ENCODE peak calls at places on chromosomes 13 and 19, in seven cellular contexts. H is cardiac fibroblast, U is A549, G is heart right ventricle, C is AG10803, O is gastrocnemius medialis, X is HAP-1. Y is an unnamed sample.

GRCh38 chr19:28898279-28898678 is 314.7 kb downstream of the UQCRFS1 start:
- DNase-seq in H (no peak), U (no peak), G (no peak), C (peak), O (no peak), X (no peak), Y (no peak)

GRCh38 chr19:29305268-29305667 is 92.3 kb upstream of the UQCRFS1 start:
- DNase-seq in H (no peak), U (no peak), G (no peak), C (no peak), O (no peak), X (no peak), Y (no peak)

GRCh38 chr13:78147905-78148304 is 229.3 kb upstream of the EDNRB start:
- DNase-seq in H (peak), U (no peak), G (no peak), C (peak), O (no peak), X (no peak), Y (peak)

GRCh38 chr19:1728816-1729567 is 24.3 kb upstream of the ONECUT3 start:
- DNase-seq in H (no peak), U (no peak), G (no peak), C (no peak), O (no peak), X (no peak), Y (no peak)

GRCh38 chr13:29925457-29925856 is 75.0 kb upstream of the UBL3 start:
- DNase-seq in H (peak), U (peak), G (peak), C (peak), O (peak), X (no peak), Y (peak)

GRCh38 chr13:54647275-54647674 is 1618.7 kb downstream of the OLFM4 start:
- DNase-seq in H (no peak), U (no peak), G (no peak), C (no peak), O (no peak), X (no peak), Y (no peak)

GRCh38 chr19:24127601-24128000 is 40.6 kb downstream of the ZNF254 start:
- DNase-seq in H (no peak), U (no peak), G (no peak), C (no peak), O (no peak), X (no peak), Y (no peak)

GRCh38 chr19:31555634-31556215 is 206.5 kb upstream of the TSHZ3 start:
- DNase-seq in H (no peak), U (no peak), G (no peak), C (no peak), O (no peak), X (no peak), Y (no peak)

GRCh38 chr13:51833980-51834379 is 11.0 kb downstream of the TMEM272 start:
- DNase-seq in H (no peak), U (no peak), G (no peak), C (no peak), O (no peak), X (no peak), Y (no peak)

GRCh38 chr13:75294110-75294509 is 187.9 kb downstream of the TBC1D4 start:
- DNase-seq in H (no peak), U (no peak), G (no peak), C (no peak), O (no peak), X (no peak), Y (no peak)

GRCh38 chr13:59510377-59510776 is 653.4 kb downstream of the DIAPH3 start:
- DNase-seq in H (no peak), U (no peak), G (no peak), C (no peak), O (no peak), X (no peak), Y (no peak)

GRCh38 chr13:107842562-107843180 is 372.7 kb downstream of the LIG4 start:
- DNase-seq in H (peak), U (no peak), G (no peak), C (peak), O (no peak), X (peak), Y (no peak)

GRCh38 chr13:55302568-55302967 is 1838.2 kb upstream of the PRR20A start:
- DNase-seq in H (no peak), U (no peak), G (no peak), C (no peak), O (no peak), X (no peak), Y (no peak)

GRCh38 chr13:63731896-63732295 is 2316.2 kb upstream of the PCDH20 start:
- DNase-seq in H (no peak), U (no peak), G (no peak), C (no peak), O (no peak), X (no peak), Y (no peak)

GRCh38 chr19:2325261-2326046 is 2.9 kb downstream of the LSM7 start:
- DNase-seq in H (no peak), U (no peak), G (no peak), C (no peak), O (no peak), X (no peak), Y (no peak)

GRCh38 chr13:73995752-73996151 is 138.5 kb downstream of the KLF12 start:
- DNase-seq in H (no peak), U (no peak), G (no peak), C (no peak), O (no peak), X (no peak), Y (no peak)

GRCh38 chr19:52542984-52543664 is 15.7 kb downstream of the ZNF808 start:
- DNase-seq in H (no peak), U (no peak), G (no peak), C (no peak), O (no peak), X (no peak), Y (no peak)

GRCh38 chr19:14530005-14530348 is 583 bp downstream of the TECR start:
- DNase-seq in H (no peak), U (no peak), G (no peak), C (no peak), O (no peak), X (no peak), Y (peak)

GRCh38 chr19:44718441-44719261 is 19.7 kb downstream of the CEACAM16 start:
- DNase-seq in H (peak), U (peak), G (peak), C (peak), O (no peak), X (peak), Y (peak)

GRCh38 chr13:72666391-72666790 is 61.0 kb downstream of the MZT1 start:
- DNase-seq in H (no peak), U (no peak), G (no peak), C (no peak), O (no peak), X (no peak), Y (no peak)

GRCh38 chr13:33349996-33350826 is 64.7 kb upstream of the STARD13 start:
- DNase-seq in H (peak), U (peak), G (peak), C (peak), O (peak), X (no peak), Y (peak)

GRCh38 chr19:47305309-47305751 is 4.3 kb upstream of the C5AR1 start:
- DNase-seq in H (peak), U (peak), G (peak), C (peak), O (peak), X (peak), Y (peak)

GRCh38 chr19:12997967-12998940 is 3.0 kb downstream of the NFIX start:
- DNase-seq in H (no peak), U (no peak), G (no peak), C (no peak), O (no peak), X (no peak), Y (no peak)
- H3K4me3 ChIP-seq in H (no peak), U (no peak), G (peak), C (peak), O (peak), X (no peak), Y (peak)

GRCh38 chr19:12482505-12482886 is 2.1 kb downstream of the ZNF709 start:
- DNase-seq in H (no peak), U (no peak), G (no peak), C (no peak), O (no peak), X (no peak), Y (no peak)

GRCh38 chr19:12478234-12478941 is 6.2 kb downstream of the ZNF709 start:
- DNase-seq in H (no peak), U (no peak), G (no peak), C (no peak), O (no peak), X (no peak), Y (no peak)

GRCh38 chr19:12484371-12485322 is at the start of gene ZNF709:
- DNase-seq in H (peak), U (no peak), G (peak), C (peak), O (peak), X (peak), Y (peak)

GRCh38 chr19:12484011-12484370 is 625 bp downstream of the ZNF709 start:
- DNase-seq in H (peak), U (no peak), G (no peak), C (no peak), O (no peak), X (peak), Y (no peak)

GRCh38 chr19:12481781-12482504 is 2.7 kb downstream of the ZNF709 start:
- DNase-seq in H (no peak), U (no peak), G (no peak), C (no peak), O (no peak), X (no peak), Y (no peak)
- H3K4me3 ChIP-seq in H (no peak), U (no peak), G (no peak), C (no peak), O (no peak), X (no peak), Y (no peak)

GRCh38 chr13:110797230-110797877 is 83.9 kb downstream of the ING1 start:
- DNase-seq in H (peak), U (no peak), G (no peak), C (no peak), O (no peak), X (no peak), Y (peak)
- H3K4me3 ChIP-seq in H (no peak), U (no peak), G (no peak), C (no peak), O (no peak), X (no peak), Y (no peak)

GRCh38 chr19:10406191-10406590 is 2.8 kb upstream of the CDC37 start:
- DNase-seq in H (no peak), U (no peak), G (no peak), C (no peak), O (no peak), X (no peak), Y (no peak)

GRCh38 chr19:10402441-10403038 is 802 bp downstream of the CDC37 start:
- DNase-seq in H (peak), U (no peak), G (peak), C (no peak), O (no peak), X (peak), Y (peak)

GRCh38 chr19:10403137-10404021 is at the start of gene CDC37:
- DNase-seq in H (peak), U (peak), G (peak), C (peak), O (peak), X (peak), Y (peak)

GRCh38 chr19:10407102-10407501 is 3.8 kb upstream of the CDC37 start:
- DNase-seq in H (no peak), U (no peak), G (no peak), C (no peak), O (no peak), X (no peak), Y (no peak)

GRCh38 chr19:10404888-10405808 is 1.8 kb upstream of the CDC37 start:
- DNase-seq in H (no peak), U (no peak), G (no peak), C (no peak), O (no peak), X (no peak), Y (no peak)
- H3K4me3 ChIP-seq in H (peak), U (peak), G (peak), C (peak), O (peak), X (peak), Y (peak)

GRCh38 chr13:48414501-48414900 is 1.6 kb upstream of the LPAR6 start:
- DNase-seq in H (no peak), U (no peak), G (no peak), C (no peak), O (no peak), X (no peak), Y (no peak)

GRCh38 chr13:48412100-48412556 is 785 bp downstream of the LPAR6 start:
- DNase-seq in H (no peak), U (no peak), G (no peak), C (no peak), O (no peak), X (peak), Y (peak)

GRCh38 chr13:48411281-48412099 is 1.4 kb downstream of the LPAR6 start:
- DNase-seq in H (no peak), U (no peak), G (no peak), C (no peak), O (no peak), X (peak), Y (peak)

GRCh38 chr13:48412881-48413351 is at the start of gene LPAR6:
- DNase-seq in H (peak), U (no peak), G (no peak), C (peak), O (no peak), X (peak), Y (peak)

GRCh38 chr13:48410199-48410598 is 2.7 kb downstream of the LPAR6 start:
- DNase-seq in H (no peak), U (no peak), G (no peak), C (no peak), O (no peak), X (no peak), Y (no peak)
- H3K4me3 ChIP-seq in H (peak), U (no peak), G (peak), C (peak), O (peak), X (no peak), Y (peak)

DNA sequence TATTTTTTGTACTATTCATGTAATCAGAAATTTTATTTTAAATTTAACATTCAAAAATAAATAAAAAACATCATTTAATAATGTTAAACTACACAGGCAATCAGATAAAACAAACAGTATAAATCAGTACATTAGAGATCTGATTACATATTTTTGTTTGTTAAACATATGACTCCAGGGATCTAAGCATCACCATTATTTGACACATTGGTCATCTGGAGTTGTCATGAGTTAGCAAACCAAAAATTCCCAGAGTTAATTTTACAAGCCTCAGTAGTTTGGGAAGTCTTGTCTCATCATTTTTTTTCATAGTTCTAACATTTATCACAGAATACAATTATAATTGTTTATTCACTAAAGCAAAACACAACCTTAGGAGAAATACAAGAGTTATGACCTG is 770.8 kb upstream of the SLITRK6 start:
- DNase-seq in H (no peak), U (no peak), G (no peak), C (no peak), O (no peak), X (no peak), Y (no peak)
- H3K4me3 ChIP-seq in H (no peak), U (no peak), G (no peak), C (no peak), O (no peak), X (no peak), Y (no peak)

GRCh38 chr13:79405501-79405830 is 589 bp downstream of the RBM26 start:
- DNase-seq in H (no peak), U (peak), G (no peak), C (no peak), O (no peak), X (no peak), Y (peak)

GRCh38 chr13:79404985-79405384 is 1.1 kb downstream of the RBM26 start:
- DNase-seq in H (no peak), U (no peak), G (no peak), C (no peak), O (no peak), X (no peak), Y (peak)

GRCh38 chr13:79405831-79406596 is at the start of gene RBM26:
- DNase-seq in H (peak), U (peak), G (peak), C (peak), O (peak), X (peak), Y (peak)

GRCh38 chr13:79403113-79403512 is 2.9 kb downstream of the RBM26 start:
- DNase-seq in H (no peak), U (no peak), G (no peak), C (no peak), O (no peak), X (no peak), Y (no peak)

DNA sequence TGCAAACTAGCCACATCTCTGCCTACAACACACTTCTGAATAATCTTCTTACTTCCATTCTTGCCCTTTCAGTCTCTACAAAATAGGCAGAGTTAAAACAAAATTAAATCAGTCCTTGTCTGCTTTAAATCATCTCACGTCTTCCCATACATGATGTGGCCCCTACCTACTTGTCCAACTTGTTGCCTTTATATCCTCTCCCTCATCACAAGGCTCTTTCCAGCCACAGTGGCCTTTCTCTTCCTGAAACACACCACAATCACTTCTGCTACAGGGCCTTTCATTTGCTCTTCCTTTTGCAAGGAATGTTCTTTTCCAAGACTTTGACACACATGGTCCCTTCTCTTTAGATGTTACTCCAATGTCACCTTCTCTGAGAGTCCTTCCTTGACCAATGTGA is 1.7 kb downstream of the RBM26 start:
- DNase-seq in H (no peak), U (no peak), G (no peak), C (no peak), O (no peak), X (no peak), Y (peak)
- H3K4me3 ChIP-seq in H (peak), U (peak), G (peak), C (peak), O (peak), X (peak), Y (peak)

GRCh38 chr19:16325161-16325527 is 518 bp downstream of the KLF2 start:
- DNase-seq in H (no peak), U (no peak), G (peak), C (peak), O (no peak), X (peak), Y (no peak)
- H3K4me3 ChIP-seq in H (peak), U (peak), G (peak), C (peak), O (peak), X (peak), Y (peak)

DNA sequence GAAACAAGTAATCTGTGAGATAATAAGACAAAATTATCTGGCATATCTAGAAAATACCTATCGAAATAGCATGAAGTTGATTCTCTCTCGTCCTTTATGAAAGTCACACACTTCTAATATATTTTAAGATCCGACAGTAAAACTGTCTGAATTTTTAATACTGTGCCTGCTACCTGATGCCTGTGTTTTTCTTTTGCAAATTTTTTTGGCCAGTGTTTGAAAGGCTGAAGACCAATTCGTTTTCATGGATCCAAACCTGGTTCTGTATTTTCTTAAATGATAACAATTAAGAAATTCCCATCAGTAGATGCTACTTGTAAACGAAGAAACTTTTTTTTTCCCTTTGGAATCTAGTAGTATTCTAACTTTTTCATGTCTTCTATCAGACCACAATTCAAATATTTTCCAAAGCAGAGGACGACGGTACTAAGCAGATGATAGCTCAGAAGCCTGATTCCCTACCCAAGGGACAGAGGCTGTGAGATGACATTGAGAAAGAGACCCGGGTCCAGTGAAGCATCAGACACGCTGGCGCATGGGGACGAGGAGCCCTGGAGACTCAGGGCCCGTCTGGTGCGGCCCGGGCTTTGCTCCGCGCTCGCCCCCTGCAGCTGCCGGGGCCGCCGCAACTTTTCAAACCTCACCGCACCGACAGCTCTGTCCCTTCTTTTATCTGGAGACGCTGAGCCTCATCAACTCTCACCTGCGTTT is 49.5 kb upstream of the PABPC3 start:
- DNase-seq in H (no peak), U (no peak), G (no peak), C (no peak), O (no peak), X (no peak), Y (no peak)
- H3K4me3 ChIP-seq in H (no peak), U (peak), G (peak), C (peak), O (no peak), X (no peak), Y (peak)

GRCh38 chr19:49447485-49448431 is 3.9 kb downstream of the PIH1D1 start:
- DNase-seq in H (peak), U (no peak), G (peak), C (no peak), O (no peak), X (peak), Y (peak)
- H3K4me3 ChIP-seq in H (no peak), U (no peak), G (no peak), C (no peak), O (no peak), X (no peak), Y (peak)

Y was measured in fibroblast of mammary gland.